ENCODE peak calls at places on chromosomes 12 and 14, in four cellular contexts. H is SHP77, R is mucosa of gallbladder, I is T-cell. U is an unnamed sample.

GRCh38 chr12:122116707-122117535 is 38.4 kb downstream of the MLXIP start:
- DNase-seq in H (no peak), R (no peak), I (no peak), U (no peak)

GRCh38 chr14:21320913-21321312 is 41.0 kb downstream of the RPGRIP1 start:
- DNase-seq in H (no peak), R (no peak), I (no peak), U (no peak)

GRCh38 chr12:123131879-123132402 is 18.9 kb downstream of the PITPNM2 start:
- DNase-seq in H (peak), R (no peak), I (peak), U (peak)

GRCh38 chr12:68913682-68914081 is 19.3 kb downstream of the CPM start:
- DNase-seq in H (no peak), R (no peak), I (no peak), U (no peak)

GRCh38 chr14:105914738-105915385 is 388.5 kb downstream of the TMEM121 start:
- DNase-seq in H (no peak), R (no peak), I (no peak), U (no peak)

GRCh38 chr14:94337274-94337673 is 14.1 kb upstream of the SERPINA6 start:
- DNase-seq in H (no peak), R (no peak), I (no peak), U (no peak)

GRCh38 chr12:111186347-111186746 is 182.5 kb downstream of the PHETA1 start:
- DNase-seq in H (no peak), R (no peak), I (no peak), U (no peak)

GRCh38 chr14:31884776-31885379 is 192.2 kb upstream of the ARHGAP5 start:
- DNase-seq in H (no peak), R (no peak), I (no peak), U (no peak)

GRCh38 chr14:29712586-29712985 is 215.1 kb downstream of the PRKD1 start:
- DNase-seq in H (peak), R (no peak), I (no peak), U (no peak)

GRCh38 chr14:102341566-102341965 is 21.1 kb downstream of the CINP start:
- DNase-seq in H (no peak), R (no peak), I (no peak), U (no peak)

GRCh38 chr14:68172664-68173063 is 353.1 kb downstream of the RAD51B start:
- DNase-seq in H (no peak), R (peak), I (no peak), U (no peak)

GRCh38 chr12:96274331-96274730 is 80.2 kb downstream of the ELK3 start:
- DNase-seq in H (no peak), R (no peak), I (no peak), U (no peak)

GRCh38 chr14:104383931-104384775 is 195.4 kb upstream of the C14orf180 start:
- DNase-seq in H (no peak), R (no peak), I (no peak), U (no peak)